ENCODE peak calls at places on chromosome 1, in four cellular contexts. A is chondrocyte, X is GM23338, K is cardiac fibroblast. B is an unnamed sample.

GRCh38 chr1:109186704-109187071 is 27.0 kb upstream of the SARS1 start:
- DNase-seq in K (no peak), A (no peak), X (no peak), B (peak)

GRCh38 chr1:213252026-213252425 is 201.0 kb downstream of the RPS6KC1 start:
- DNase-seq in K (no peak), A (no peak), X (no peak), B (no peak)

GRCh38 chr1:24022611-24023359 is 42.7 kb upstream of the SRSF10 start:
- DNase-seq in A (no peak), K (peak), X (no peak), B (peak)

GRCh38 chr1:15958788-15959187 is 17.1 kb downstream of the ZBTB17 start:
- DNase-seq in X (peak), K (peak), A (no peak), B (no peak)

GRCh38 chr1:10399487-10399917 is 638 bp downstream of the PGD start:
- DNase-seq in A (no peak), X (no peak), K (peak), B (peak)

GRCh38 chr1:107538502-107538901 is 397.7 kb downstream of the NTNG1 start:
- DNase-seq in A (no peak), X (peak), K (no peak), B (no peak)

GRCh38 chr1:197838836-197839235 is 63.6 kb upstream of the DENND1B start:
- DNase-seq in X (no peak), K (peak), A (no peak), B (peak)

GRCh38 chr1:162928141-162928540 is 67.2 kb upstream of the CCDC190 start:
- DNase-seq in X (no peak), A (no peak), K (no peak), B (no peak)

GRCh38 chr1:147541672-147542548 is 609 bp downstream of the BCL9 start:
- DNase-seq in A (no peak), X (peak), K (peak), B (peak)

GRCh38 chr1:236536540-236536939 is 12.8 kb downstream of the LGALS8 start:
- DNase-seq in K (no peak), A (no peak), X (peak), B (no peak)

GRCh38 chr1:158045639-158046038 is 52.2 kb downstream of the KIRREL1 start:
- DNase-seq in X (peak), A (no peak), K (peak), B (peak)

GRCh38 chr1:22729921-22730320 is 19.3 kb downstream of the EPHB2 start:
- DNase-seq in X (no peak), A (no peak), K (no peak), B (no peak)

GRCh38 chr1:200253774-200254495 is 155.9 kb downstream of the ZNF281 start:
- DNase-seq in X (no peak), K (no peak), A (no peak), B (no peak)

GRCh38 chr1:149887456-149888159 is 11.8 kb upstream of the BOLA1 start:
- DNase-seq in A (no peak), X (peak), K (peak), B (peak)

GRCh38 chr1:217138839-217139466 is 415.7 kb upstream of the ESRRG start:
- DNase-seq in K (no peak), A (no peak), X (peak), B (no peak)

GRCh38 chr1:159854101-159854692 is 8.3 kb downstream of the VSIG8 start:
- DNase-seq in A (no peak), K (peak), X (peak), B (peak)

GRCh38 chr1:17998889-17999288 is 108.7 kb upstream of the IGSF21 start:
- DNase-seq in A (no peak), X (peak), K (peak), B (no peak)

GRCh38 chr1:59333626-59334277 is 36.9 kb downstream of the FGGY start:
- DNase-seq in A (no peak), X (no peak), K (peak), B (peak)

GRCh38 chr1:27724961-27725373 is 794 bp upstream of the FAM76A start:
- DNase-seq in K (no peak), X (peak), A (no peak), B (no peak)

GRCh38 chr1:214717323-214717722 is 114.3 kb downstream of the CENPF start:
- DNase-seq in K (no peak), A (no peak), X (no peak), B (no peak)

GRCh38 chr1:161986328-161986727 is 37.3 kb downstream of the OLFML2B start:
- DNase-seq in A (peak), X (no peak), K (no peak), B (no peak)

GRCh38 chr1:178684111-178684510 is 40.9 kb upstream of the RALGPS2 start:
- DNase-seq in X (no peak), A (no peak), K (no peak), B (peak)

GRCh38 chr1:17661546-17662157 is 93.5 kb upstream of the ACTL8 start:
- DNase-seq in A (no peak), X (peak), K (peak), B (peak)

GRCh38 chr1:99180915-99181314 is 83.4 kb upstream of the PLPPR4 start:
- DNase-seq in X (no peak), A (no peak), K (no peak), B (no peak)

GRCh38 chr1:45411510-45411899 is 71.3 kb upstream of the MUTYH start:
- DNase-seq in A (no peak), K (no peak), X (peak), B (no peak)

GRCh38 chr1:67257173-67257535 is 50.5 kb upstream of the IL12RB2 start:
- DNase-seq in A (no peak), K (no peak), X (no peak), B (no peak)

GRCh38 chr1:41813755-41814694 is 104.7 kb downstream of the HIVEP3 start:
- DNase-seq in X (no peak), A (no peak), K (peak), B (no peak)

B was measured in iris pigment epithelial cell.